ENCODE peak calls at places on chromosomes 3 and 15, in seven cellular contexts. P is astrocyte of the spinal cord; X is CD8-positive, alpha-beta memory T cell; B is KG1; A is pons; D is GM04504; Y is GM18507. W is an unnamed sample.

GRCh38 chr3:182508896-182509295 is 284.4 kb upstream of the ATP11B start:
- DNase-seq in A (no peak), Y (no peak), B (no peak), P (no peak), X (no peak), D (no peak), W (no peak)

GRCh38 chr3:21464745-21465144 is 286.3 kb downstream of the ZNF385D start:
- DNase-seq in P (no peak), D (no peak), X (no peak), Y (no peak), B (no peak), A (no peak), W (peak)

GRCh38 chr15:91887921-91888373 is 34.4 kb downstream of the SLCO3A1 start:
- DNase-seq in B (no peak), A (peak), D (no peak), X (no peak), P (peak), Y (no peak), W (no peak)

GRCh38 chr3:71050521-71051258 is 532.8 kb downstream of the FOXP1 start:
- DNase-seq in P (peak), X (peak), D (no peak), A (peak), Y (no peak), B (peak), W (no peak)

GRCh38 chr3:133662256-133662773 is 574 bp upstream of the TOPBP1 start:
- DNase-seq in D (no peak), A (peak), X (no peak), B (no peak), Y (no peak), P (peak), W (no peak)

GRCh38 chr3:174202561-174202960 is 656.6 kb upstream of the NAALADL2 start:
- DNase-seq in D (peak), B (no peak), P (peak), X (no peak), Y (no peak), A (no peak), W (no peak)

GRCh38 chr3:47296562-47297302 is 14.0 kb downstream of the KLHL18 start:
- DNase-seq in Y (no peak), P (no peak), X (no peak), B (no peak), A (peak), D (no peak), W (no peak)

GRCh38 chr3:10492351-10493201 is 12.8 kb downstream of the ATP2B2 start:
- DNase-seq in X (no peak), D (no peak), B (no peak), Y (no peak), A (no peak), P (no peak), W (no peak)

GRCh38 chr15:45399381-45400212 is 21.3 kb upstream of the GATM start:
- DNase-seq in A (peak), Y (no peak), P (peak), B (peak), D (peak), X (peak), W (no peak)

GRCh38 chr15:79977431-79977940 is 6.5 kb upstream of the BCL2A1 start:
- DNase-seq in A (peak), X (no peak), P (no peak), D (no peak), Y (no peak), B (peak), W (no peak)

GRCh38 chr3:122533931-122534334 is 19.2 kb upstream of the KPNA1 start:
- DNase-seq in D (peak), B (peak), P (peak), Y (peak), X (no peak), A (no peak), W (no peak)

GRCh38 chr3:118541791-118542190 is 492.9 kb downstream of the IGSF11 start:
- DNase-seq in D (no peak), A (no peak), Y (no peak), X (no peak), B (no peak), P (no peak), W (no peak)

GRCh38 chr3:129326138-129326537 is 47.5 kb downstream of the HMCES start:
- DNase-seq in Y (no peak), D (no peak), P (no peak), B (no peak), A (no peak), X (no peak), W (no peak)

GRCh38 chr3:155946178-155946577 is 75.7 kb downstream of the GMPS start:
- DNase-seq in B (no peak), Y (no peak), D (peak), X (no peak), P (peak), A (no peak), W (no peak)